ENCODE peak calls at places on chromosomes 5 and 9, in five cellular contexts. H is IMR-90; J is naive thymus-derived CD4-positive, alpha-beta T cell; K is stomach; V is sigmoid colon. W is an unnamed sample. For H3K27me3, the result is how much of the 10 kb centered on the place peaks cover.

GRCh38 chr5:29963956-29964355 is 1229.5 kb upstream of the CDH6 start:
- DNase-seq in J (no peak), K (no peak), V (no peak), H (no peak), W (no peak)

GRCh38 chr9:8647824-8648223 is 848.2 kb upstream of the DMAC1 start:
- DNase-seq in K (no peak), J (no peak), V (no peak), H (no peak), W (no peak)

GRCh38 chr9:18824095-18824666 is 208.8 kb downstream of the SAXO1 start:
- DNase-seq in V (no peak), K (no peak), H (no peak), J (no peak), W (no peak)

GRCh38 chr9:124514125-124514524 is 6.9 kb upstream of the NR5A1 start:
- DNase-seq in J (no peak), H (no peak), V (no peak), K (no peak), W (no peak)

GRCh38 chr9:36450110-36450732 is 50.2 kb upstream of the RNF38 start:
- DNase-seq in J (peak), K (no peak), V (no peak), H (peak), W (peak)

GRCh38 chr5:175226506-175226905 is 217.5 kb downstream of the DRD1 start:
- DNase-seq in K (no peak), J (no peak), H (no peak), V (no peak), W (no peak)

GRCh38 chr5:67494186-67494842 is 297.7 kb upstream of the CD180 start:
- DNase-seq in V (peak), J (no peak), K (no peak), H (no peak), W (no peak)

GRCh38 chr9:109857337-109857736 is 77.3 kb downstream of the PALM2AKAP2 start:
- DNase-seq in V (no peak), J (no peak), K (no peak), H (peak), W (no peak)

GRCh38 chr9:113497051-113497450 is 33.5 kb downstream of the RGS3 start:
- DNase-seq in V (no peak), K (no peak), H (no peak), J (no peak), W (no peak)

GRCh38 chr5:2565147-2565546 is 186.3 kb downstream of the IRX2 start:
- DNase-seq in J (no peak), H (no peak), K (no peak), V (no peak), W (no peak)

GRCh38 chr9:14031761-14032279 is 282.1 kb downstream of the NFIB start:
- DNase-seq in J (no peak), K (no peak), H (no peak), V (no peak), W (no peak)

GRCh38 chr5:78243639-78244038 is 50.9 kb downstream of the AP3B1 start:
- DNase-seq in V (no peak), K (no peak), H (peak), J (no peak), W (peak)

GRCh38 chr5:158990979-158991378 is 108.7 kb downstream of the EBF1 start:
- DNase-seq in J (no peak), K (no peak), H (no peak), V (no peak), W (no peak)

GRCh38 chr9:101311759-101312420 is 72.9 kb downstream of the BAAT start:
- DNase-seq in J (peak), H (peak), V (no peak), K (no peak), W (peak)

GRCh38 chr9:136326061-136326776 is 1.1 kb upstream of the GPSM1 start:
- DNase-seq in J (no peak), H (peak), V (no peak), K (no peak), W (peak)

GRCh38 chr9:129487307-129487657 is 133.6 kb downstream of the C9orf50 start:
- DNase-seq in K (no peak), V (no peak), J (no peak), H (no peak), W (no peak)

GRCh38 chr9:120212853-120213200 is 367.1 kb downstream of the CDK5RAP2 start:
- DNase-seq in J (no peak), V (no peak), H (no peak), K (no peak), W (no peak)

GRCh38 chr9:137918331-137919094 is 40.9 kb downstream of the CACNA1B start:
- DNase-seq in H (no peak), K (no peak), J (no peak), V (no peak), W (no peak)
- H3K27ac ChIP-seq in H (no peak), K (no peak), J (no peak), V (no peak), W (no peak)

GRCh38 chr5:142319105-142319504 is 5.7 kb downstream of the SPRY4 start:
- DNase-seq in V (no peak), H (no peak), K (no peak), J (no peak), W (no peak)

GRCh38 chr5:142319560-142320426 is 5.0 kb downstream of the SPRY4 start:
- DNase-seq in V (no peak), K (no peak), J (no peak), H (no peak), W (no peak)

GRCh38 chr5:142322403-142322746 is 2.4 kb downstream of the SPRY4 start:
- DNase-seq in V (no peak), K (no peak), H (no peak), J (no peak), W (no peak)

GRCh38 chr5:142320851-142321560 is 3.8 kb downstream of the SPRY4 start:
- DNase-seq in K (no peak), J (no peak), H (peak), V (no peak), W (no peak)

GRCh38 chr5:142320427-142320732 is 4.4 kb downstream of the SPRY4 start:
- DNase-seq in V (no peak), J (no peak), K (no peak), H (no peak), W (no peak)
- H3K4me3 ChIP-seq in V (peak), J (no peak), K (no peak), H (peak), W (peak)

GRCh38 chr5:83474986-83475385 is 3.4 kb downstream of the VCAN start:
- DNase-seq in J (no peak), K (no peak), H (no peak), V (no peak), W (peak)
- H3K27me3 ChIP-seq in J (under half), K (half or more), H (under half), V (under half), W (under half)

GRCh38 chr9:133874659-133875058 is 117.5 kb downstream of the VAV2 start:
- DNase-seq in K (no peak), J (no peak), V (no peak), H (no peak), W (no peak)

GRCh38 chr9:133873006-133873780 is 118.9 kb downstream of the VAV2 start:
- DNase-seq in V (no peak), K (no peak), H (no peak), J (no peak), W (no peak)

GRCh38 chr9:133876144-133876543 is 116.0 kb downstream of the VAV2 start:
- DNase-seq in V (no peak), K (no peak), H (no peak), J (no peak), W (no peak)

GRCh38 chr9:133875131-133875530 is 117.0 kb downstream of the VAV2 start:
- DNase-seq in K (no peak), H (no peak), J (no peak), V (no peak), W (no peak)

DNA sequence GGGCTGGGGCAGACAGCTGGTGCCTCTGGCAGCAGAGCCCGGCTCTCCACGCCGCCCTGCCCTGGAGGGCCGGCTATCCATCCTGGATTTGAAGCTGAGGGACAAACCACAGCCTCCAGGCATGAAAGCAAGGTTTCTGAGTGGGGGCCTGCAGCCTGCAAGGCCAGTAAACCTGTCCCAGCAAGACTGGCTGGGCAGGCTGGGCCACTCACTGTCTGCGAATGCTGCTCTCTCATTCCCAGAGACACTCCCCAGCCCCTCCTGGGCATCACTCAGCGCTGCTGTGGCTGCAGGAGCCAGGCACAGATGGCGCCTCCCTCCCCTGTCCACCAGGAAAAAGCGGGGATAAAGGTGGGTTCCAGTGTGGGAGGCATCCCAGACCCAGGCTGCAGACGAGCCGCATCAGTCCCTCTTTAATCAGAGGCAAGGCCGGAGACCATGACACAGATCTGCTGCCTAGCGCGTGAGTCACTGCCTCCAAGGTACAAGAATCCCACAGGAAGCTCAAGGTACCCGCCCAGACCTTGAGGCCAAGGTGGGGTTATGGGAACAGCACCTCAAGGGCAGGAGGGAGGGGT is 118.0 kb downstream of the VAV2 start:
- DNase-seq in J (no peak), K (no peak), V (no peak), H (peak), W (peak)
- H3K27ac ChIP-seq in J (no peak), K (no peak), V (no peak), H (no peak), W (peak)

GRCh38 chr5:172113036-172113435 is 75.0 kb downstream of the STK10 start:
- DNase-seq in H (no peak), J (peak), V (no peak), K (no peak), W (no peak)
- H3K4me3 ChIP-seq in H (no peak), J (peak), V (no peak), K (no peak), W (no peak)

W was measured in SJSA1.